ENCODE peak calls at places on chromosome 11, in four cellular contexts. U is activated effector memory CD4-positive, alpha-beta T cell treated with Interleukin-2 at 50 U/mL for 16 hours; Q is T1000; O is CD4-positive, alpha-beta T cell. X is an unnamed sample.

GRCh38 chr11:132125855-132126841 is 755.7 kb downstream of the NTM start:
- DNase-seq in U (no peak), Q (no peak), O (no peak), X (no peak)

GRCh38 chr11:61967924-61968757 is 707 bp upstream of the FTH1 start:
- DNase-seq in Q (peak), O (no peak), U (peak), X (no peak)

GRCh38 chr11:4607782-4608666 is at the start of gene TRIM68:
- DNase-seq in U (peak), Q (peak), O (peak), X (peak)

GRCh38 chr11:31799794-31800397 is 11.2 kb downstream of the PAX6 start:
- DNase-seq in Q (no peak), O (no peak), U (no peak), X (no peak)

GRCh38 chr11:76596652-76597051 is 73.9 kb downstream of the LRRC32 start:
- DNase-seq in U (no peak), Q (no peak), O (no peak), X (no peak)

GRCh38 chr11:112623057-112623456 is 338.2 kb upstream of the NCAM1 start:
- DNase-seq in O (no peak), Q (no peak), U (no peak), X (no peak)

GRCh38 chr11:116862951-116863350 is 25.5 kb upstream of the APOA1 start:
- DNase-seq in O (no peak), U (no peak), Q (no peak), X (no peak)

GRCh38 chr11:112579282-112579681 is 318.6 kb upstream of the PLET1 start:
- DNase-seq in O (no peak), Q (no peak), U (no peak), X (no peak)

GRCh38 chr11:10641314-10642206 is 52.0 kb downstream of the IRAG1 start:
- DNase-seq in U (no peak), O (no peak), Q (no peak), X (no peak)

GRCh38 chr11:747176-748006 is at the start of gene TALDO1:
- DNase-seq in Q (peak), U (peak), O (peak), X (peak)

GRCh38 chr11:46212720-46213119 is 64.7 kb upstream of the CREB3L1 start:
- DNase-seq in U (no peak), Q (no peak), O (no peak), X (no peak)

GRCh38 chr11:84607975-84608787 is 1019.0 kb downstream of the DLG2 start:
- DNase-seq in O (no peak), U (no peak), Q (no peak), X (no peak)

GRCh38 chr11:16223558-16223957 is 132.8 kb downstream of the SOX6 start:
- DNase-seq in O (no peak), Q (no peak), U (no peak), X (no peak)

GRCh38 chr11:33719587-33719986 is 16.6 kb downstream of the CD59 start:
- DNase-seq in O (no peak), U (no peak), Q (no peak), X (no peak)

GRCh38 chr11:34274712-34275398 is 83.0 kb downstream of the ABTB2 start:
- DNase-seq in O (no peak), Q (peak), U (no peak), X (peak)

GRCh38 chr11:119065369-119065768 is 2.2 kb upstream of the VPS11 start:
- DNase-seq in Q (no peak), O (peak), U (peak), X (no peak)

GRCh38 chr11:46247664-46248063 is 29.8 kb upstream of the CREB3L1 start:
- DNase-seq in O (peak), Q (peak), U (peak), X (no peak)

GRCh38 chr11:90635145-90635544 is 412.3 kb upstream of the CHORDC1 start:
- DNase-seq in Q (no peak), U (no peak), O (no peak), X (no peak)

GRCh38 chr11:123745764-123746451 is 4.4 kb upstream of the ZNF202 start:
- DNase-seq in O (no peak), U (no peak), Q (no peak), X (no peak)

GRCh38 chr11:16043617-16044016 is 312.7 kb downstream of the SOX6 start:
- DNase-seq in Q (no peak), O (no peak), U (no peak), X (no peak)

GRCh38 chr11:123924027-123924426 is 15.4 kb upstream of the OR4D5 start:
- DNase-seq in O (no peak), U (no peak), Q (no peak), X (no peak)

GRCh38 chr11:19714093-19714386 is 1.4 kb downstream of the NAV2 start:
- DNase-seq in O (no peak), U (no peak), Q (no peak), X (no peak)

GRCh38 chr11:61544466-61544865 is 35.9 kb downstream of the LRRC10B start:
- DNase-seq in O (no peak), U (no peak), Q (no peak), X (no peak)

GRCh38 chr11:95338430-95338991 is 107.5 kb upstream of the SESN3 start:
- DNase-seq in O (no peak), Q (no peak), U (no peak), X (peak)

GRCh38 chr11:102147031-102147430 is 36.8 kb downstream of the YAP1 start:
- DNase-seq in Q (no peak), U (no peak), O (no peak), X (no peak)

GRCh38 chr11:66007201-66007634 is 4.6 kb upstream of the CST6 start:
- DNase-seq in U (no peak), Q (no peak), O (no peak), X (no peak)

GRCh38 chr11:846496-847098 is 3.9 kb downstream of the TSPAN4 start:
- DNase-seq in O (no peak), U (no peak), Q (no peak), X (no peak)

GRCh38 chr11:11841121-11841604 is 609 bp upstream of the USP47 start:
- DNase-seq in Q (no peak), O (no peak), U (no peak), X (no peak)

GRCh38 chr11:45385844-45386243 is 99.7 kb upstream of the SYT13 start:
- DNase-seq in O (peak), Q (no peak), U (no peak), X (no peak)

GRCh38 chr11:128653828-128654231 is 40.0 kb upstream of the FLI1 start:
- DNase-seq in O (no peak), U (no peak), Q (no peak), X (no peak)

GRCh38 chr11:69278091-69278867 is 15.7 kb upstream of the MYEOV start:
- DNase-seq in O (no peak), U (no peak), Q (no peak), X (no peak)

GRCh38 chr11:16613401-16614381 is 124.8 kb upstream of the C11orf58 start:
- DNase-seq in U (peak), O (peak), Q (peak), X (peak)

GRCh38 chr11:44773351-44773965 is 46.7 kb downstream of the TSPAN18 start:
- DNase-seq in U (no peak), O (no peak), Q (no peak), X (no peak)

GRCh38 chr11:64074239-64074638 is 38.5 kb downstream of the FLRT1 start:
- DNase-seq in Q (no peak), U (peak), O (no peak), X (no peak)

GRCh38 chr11:71120346-71120963 is 131.9 kb downstream of the SHANK2 start:
- DNase-seq in O (no peak), Q (no peak), U (no peak), X (no peak)

GRCh38 chr11:126628790-126629621 is 273.5 kb downstream of the ST3GAL4 start:
- DNase-seq in O (no peak), U (no peak), Q (no peak), X (no peak)

GRCh38 chr11:67436459-67437081 is 912 bp downstream of the PTPRCAP start:
- DNase-seq in Q (no peak), U (peak), O (peak), X (no peak)

GRCh38 chr11:126607776-126608625 is 252.5 kb downstream of the ST3GAL4 start:
- DNase-seq in U (no peak), Q (no peak), O (no peak), X (no peak)

GRCh38 chr11:115939726-115940421 is 435.7 kb upstream of the CADM1 start:
- DNase-seq in Q (no peak), O (no peak), U (no peak), X (no peak)

GRCh38 chr11:77542296-77542695 is 47.5 kb upstream of the AQP11 start:
- DNase-seq in U (no peak), Q (no peak), O (no peak), X (no peak)